ENCODE peak calls at places on chromosomes 13 and 19, in five cellular contexts. N, Z, R, V and J are unnamed samples.

GRCh38 chr19:46976845-46977320 is 42.8 kb upstream of the NPAS1 start:
- DNase-seq in V (peak), N (no peak), R (peak), Z (no peak), J (no peak)

GRCh38 chr13:28459911-28460310 is 35.0 kb downstream of the FLT1 start:
- DNase-seq in R (no peak), V (no peak), N (no peak), Z (no peak), J (no peak)

GRCh38 chr13:109900320-109900719 is 113.9 kb upstream of the IRS2 start:
- DNase-seq in N (no peak), R (no peak), Z (no peak), V (no peak), J (no peak)

GRCh38 chr19:10587022-10587838 is at the start of gene AP1M2:
- DNase-seq in V (no peak), Z (no peak), R (no peak), N (no peak), J (no peak)

GRCh38 chr19:8392017-8392591 is 1.9 kb downstream of the RAB11B start:
- DNase-seq in V (peak), N (no peak), Z (no peak), R (no peak), J (no peak)

GRCh38 chr13:43119206-43119605 is 95.8 kb downstream of the DNAJC15 start:
- DNase-seq in N (no peak), R (no peak), V (no peak), Z (no peak), J (no peak)

GRCh38 chr19:38375098-38375493 is 725 bp downstream of the PSMD8 start:
- DNase-seq in R (no peak), Z (no peak), V (no peak), N (no peak), J (no peak)

GRCh38 chr13:66409542-66409941 is 820.6 kb downstream of the PCDH9 start:
- DNase-seq in Z (no peak), V (no peak), N (no peak), R (no peak), J (no peak)

GRCh38 chr19:55643733-55644116 is 276 bp downstream of the ZNF581 start:
- DNase-seq in R (no peak), Z (no peak), N (no peak), V (no peak), J (no peak)